ENCODE peak calls at places on chromosome 10, in four cellular contexts. S, T, R and E are unnamed samples.

GRCh38 chr10:77639756-77640155 is 2.1 kb upstream of the KCNMA1 start:
- DNase-seq in S (no peak), T (no peak), R (no peak), E (no peak)

GRCh38 chr10:2980791-2981360 is 86.5 kb upstream of the PFKP start:
- DNase-seq in S (no peak), T (no peak), R (no peak), E (no peak)

GRCh38 chr10:585502-585901 is 104.0 kb downstream of the DIP2C start:
- DNase-seq in S (no peak), T (no peak), R (no peak), E (no peak)

GRCh38 chr10:63758080-63758479 is 236.9 kb downstream of the REEP3 start:
- DNase-seq in S (no peak), T (no peak), R (no peak), E (no peak)

GRCh38 chr10:125836746-125837145 is 13.4 kb downstream of the BCCIP start:
- DNase-seq in S (no peak), T (no peak), R (no peak), E (peak; percentile 31)

GRCh38 chr10:58362026-58362799 is 23.0 kb upstream of the TFAM start:
- DNase-seq in S (no peak), T (no peak), R (no peak), E (peak; percentile 65)

GRCh38 chr10:3745582-3745981 is 39.4 kb downstream of the KLF6 start:
- DNase-seq in S (peak; percentile 76), T (no peak), R (no peak), E (no peak)

GRCh38 chr10:77909755-77910375 is 16.7 kb downstream of the DLG5 start:
- DNase-seq in S (no peak), T (no peak), R (no peak), E (peak; percentile 78)

GRCh38 chr10:72746606-72747357 is 54.8 kb downstream of the MCU start:
- DNase-seq in S (no peak), T (no peak), R (no peak), E (no peak)

GRCh38 chr10:57015595-57016303 is 654.7 kb upstream of the ZWINT start:
- DNase-seq in S (peak; percentile 95), T (no peak), R (no peak), E (no peak)

GRCh38 chr10:72466018-72466417 is 111.3 kb upstream of the DNAJB12 start:
- DNase-seq in S (no peak), T (no peak), R (no peak), E (peak; percentile 61)

GRCh38 chr10:13560597-13560996 is 26.2 kb upstream of the PRPF18 start:
- DNase-seq in S (no peak), T (no peak), R (no peak), E (peak; percentile 45)

GRCh38 chr10:66822801-66823200 is 103.0 kb upstream of the LRRTM3 start:
- DNase-seq in S (peak; percentile 5), T (no peak), R (no peak), E (no peak)